ENCODE peak calls at places on chromosomes 5 and 9, in ten cellular contexts. N is A172; H is H7; L is endothelial cell of umbilical vein; P is AG04450; G is GM13976; K is substantia nigra; I is pons; J is amniotic stem cell; U is CD8-positive, alpha-beta T cell. C is an unnamed sample.
A peak's percentile ranks its signal among the peaks of the same experiment; 100 is the strongest.

GRCh38 chr5:42005561-42006153 is 80.6 kb downstream of the FBXO4 start:
- DNase-seq in N (peak; percentile 21), H (peak; percentile 2), L (peak; percentile 21), P (no peak), G (peak; percentile 24), K (no peak), I (peak; percentile 13), J (no peak), U (no peak), C (peak; percentile 59)

GRCh38 chr5:57174128-57174849 is 430 bp downstream of the GPBP1 start:
- DNase-seq in N (peak; percentile 21), H (peak; percentile 76), L (peak; percentile 46), P (no peak), G (no peak), K (no peak), I (no peak), J (no peak), U (no peak), C (no peak)

GRCh38 chr9:114769664-114770063 is 36.2 kb downstream of the TNFSF15 start:
- DNase-seq in N (no peak), H (no peak), L (no peak), P (no peak), G (no peak), K (no peak), I (no peak), J (no peak), U (no peak), C (no peak)

GRCh38 chr9:100602302-100602930 is 24.5 kb downstream of the CAVIN4 start:
- DNase-seq in N (peak; percentile 71), H (peak; percentile 51), L (peak; percentile 70), P (no peak), G (no peak), K (no peak), I (peak; percentile 81), J (no peak), U (no peak), C (peak; percentile 47)

GRCh38 chr9:113921366-113921765 is 45.3 kb downstream of the ZNF618 start:
- DNase-seq in N (no peak), H (no peak), L (no peak), P (no peak), G (no peak), K (no peak), I (no peak), J (no peak), U (no peak), C (no peak)

GRCh38 chr9:78292716-78293497 is 4.0 kb upstream of the PSAT1 start:
- DNase-seq in N (no peak), H (no peak), L (no peak), P (no peak), G (no peak), K (no peak), I (no peak), J (no peak), U (no peak), C (no peak)

GRCh38 chr5:32711693-32712462 is 757 bp downstream of the NPR3 start:
- DNase-seq in N (no peak), H (peak; percentile 70), L (peak; percentile 19), P (no peak), G (peak; percentile 35), K (no peak), I (no peak), J (peak; percentile 17), U (no peak), C (peak; percentile 42)

GRCh38 chr9:136858844-136859757 is 7.0 kb downstream of the MAMDC4 start:
- DNase-seq in N (peak; percentile 71), H (peak; percentile 53), L (no peak), P (no peak), G (no peak), K (no peak), I (peak; percentile 60), J (no peak), U (no peak), C (no peak)

GRCh38 chr9:133375116-133375723 is 640 bp downstream of the SURF4 start:
- DNase-seq in N (peak; percentile 38), H (peak; percentile 87), L (peak; percentile 58), P (no peak), G (peak; percentile 65), K (no peak), I (no peak), J (no peak), U (no peak), C (peak; percentile 72)

GRCh38 chr9:17799383-17799782 is 220.5 kb downstream of the SH3GL2 start:
- DNase-seq in N (peak; percentile 55), H (no peak), L (peak; percentile 14), P (no peak), G (no peak), K (no peak), I (no peak), J (no peak), U (no peak), C (no peak)

GRCh38 chr5:73534971-73535370 is 30.5 kb downstream of the ANKRA2 start:
- DNase-seq in N (no peak), H (no peak), L (no peak), P (no peak), G (no peak), K (no peak), I (no peak), J (no peak), U (no peak), C (no peak)

C was measured in iPS-NIHi11.